ENCODE peak calls at places on chromosomes 12 and 14, in four cellular contexts. W, P, G and B are unnamed samples.

GRCh38 chr12:111404362-111405148 is 1.2 kb upstream of the SH2B3 start:
- DNase-seq in W (peak), P (no peak), G (no peak), B (no peak)

GRCh38 chr12:80053048-80053790 is 46.1 kb upstream of the OTOGL start:
- DNase-seq in W (no peak), P (no peak), G (no peak), B (no peak)

GRCh38 chr14:39102265-39102968 is 618 bp downstream of the SEC23A start:
- DNase-seq in W (no peak), P (no peak), G (peak), B (peak)

GRCh38 chr12:24027352-24027751 is 77.9 kb upstream of the SOX5 start:
- DNase-seq in W (no peak), P (no peak), G (no peak), B (no peak)

GRCh38 chr12:74415633-74416032 is 122.0 kb upstream of the ATXN7L3B start:
- DNase-seq in W (no peak), P (no peak), G (peak), B (no peak)

GRCh38 chr12:123580772-123581171 is 3.6 kb upstream of the TMED2 start:
- DNase-seq in W (no peak), P (no peak), G (no peak), B (no peak)

GRCh38 chr12:110785240-110785639 is 42.5 kb upstream of the PPP1CC start:
- DNase-seq in W (peak), P (no peak), G (no peak), B (no peak)

GRCh38 chr12:67794151-67794550 is 145.6 kb downstream of the DYRK2 start:
- DNase-seq in W (no peak), P (no peak), G (no peak), B (no peak)

GRCh38 chr14:102898298-102898697 is 24.2 kb upstream of the AMN start:
- DNase-seq in W (no peak), P (no peak), G (no peak), B (no peak)

GRCh38 chr12:27870939-27871338 is 90.9 kb upstream of the MANSC4 start:
- DNase-seq in W (no peak), P (no peak), G (no peak), B (no peak)

GRCh38 chr12:13864081-13864673 is 117.2 kb downstream of the GRIN2B start:
- DNase-seq in W (peak), P (peak), G (peak), B (peak)

GRCh38 chr14:78043349-78043748 is 126.8 kb upstream of the NRXN3 start:
- DNase-seq in W (no peak), P (no peak), G (no peak), B (no peak)

GRCh38 chr12:14635776-14636175 is 60.6 kb downstream of the GUCY2C start:
- DNase-seq in W (no peak), P (no peak), G (no peak), B (no peak)

GRCh38 chr14:67365476-67365875 is 5.3 kb downstream of the EIF2S1 start:
- DNase-seq in W (no peak), P (no peak), G (no peak), B (no peak)

GRCh38 chr14:61659582-61659981 is 35.7 kb upstream of the HIF1A start:
- DNase-seq in W (no peak), P (no peak), G (no peak), B (no peak)

GRCh38 chr12:16272222-16272621 is 5.3 kb downstream of the SLC15A5 start:
- DNase-seq in W (no peak), P (no peak), G (no peak), B (no peak)

GRCh38 chr12:119843100-119843499 is 34.0 kb downstream of the CIT start:
- DNase-seq in W (no peak), P (no peak), G (no peak), B (no peak)

GRCh38 chr12:71164166-71164876 is 6.5 kb upstream of the TSPAN8 start:
- DNase-seq in W (no peak), P (no peak), G (no peak), B (no peak)

GRCh38 chr12:19439059-19440018 is at the start of gene AEBP2:
- DNase-seq in W (peak), P (peak), G (peak), B (peak)

GRCh38 chr12:108980831-108981618 is 39.8 kb downstream of the SVOP start:
- DNase-seq in W (no peak), P (no peak), G (no peak), B (no peak)

GRCh38 chr12:98909749-98910148 is 264.7 kb downstream of the APAF1 start:
- DNase-seq in W (no peak), P (no peak), G (no peak), B (no peak)

GRCh38 chr14:65040666-65041433 is 54.2 kb downstream of the FNTB start:
- DNase-seq in W (no peak), P (no peak), G (peak), B (no peak)

GRCh38 chr14:100875861-100876590 is 27.5 kb downstream of the RTL1 start:
- DNase-seq in W (no peak), P (no peak), G (no peak), B (no peak)

GRCh38 chr14:24241829-24242443 is 487 bp downstream of the TINF2 start:
- DNase-seq in W (peak), P (no peak), G (peak), B (peak)

GRCh38 chr14:100346306-100347091 is 23.4 kb downstream of the SLC25A47 start:
- DNase-seq in W (no peak), P (no peak), G (no peak), B (no peak)

GRCh38 chr14:34330846-34331245 is 131.2 kb downstream of the SPTSSA start:
- DNase-seq in W (no peak), P (no peak), G (no peak), B (no peak)

GRCh38 chr12:95204141-95204866 is 13.0 kb downstream of the FGD6 start:
- DNase-seq in W (peak), P (no peak), G (peak), B (no peak)

GRCh38 chr14:51644215-51644969 is 7.3 kb upstream of the FRMD6 start:
- DNase-seq in W (no peak), P (no peak), G (no peak), B (no peak)

GRCh38 chr12:115320967-115321366 is 637.0 kb upstream of the TBX3 start:
- DNase-seq in W (no peak), P (no peak), G (no peak), B (no peak)

GRCh38 chr12:15011162-15011561 is 38.3 kb downstream of the PDE6H start:
- DNase-seq in W (no peak), P (no peak), G (no peak), B (no peak)

GRCh38 chr14:91867316-91867988 is at the start of gene TC2N:
- DNase-seq in W (no peak), P (no peak), G (no peak), B (no peak)

GRCh38 chr14:53109028-53109687 is 44.0 kb downstream of the DDHD1 start:
- DNase-seq in W (no peak), P (peak), G (peak), B (peak)

GRCh38 chr12:47376937-47377336 is 297.2 kb upstream of the AMIGO2 start:
- DNase-seq in W (no peak), P (no peak), G (no peak), B (no peak)

GRCh38 chr12:100141998-100142850 is 450 bp downstream of the BLTP3B start:
- DNase-seq in W (peak), P (no peak), G (peak), B (no peak)

GRCh38 chr12:26777236-26777635 is 55.8 kb downstream of the ITPR2 start:
- DNase-seq in W (no peak), P (no peak), G (no peak), B (no peak)

GRCh38 chr12:117188961-117189724 is 1.1 kb downstream of the FBXO21 start:
- DNase-seq in W (no peak), P (no peak), G (no peak), B (no peak)

GRCh38 chr14:94372021-94372605 is 16.3 kb downstream of the SERPINA1 start:
- DNase-seq in W (no peak), P (no peak), G (no peak), B (no peak)

GRCh38 chr12:105214670-105215375 is 21.2 kb downstream of the APPL2 start:
- DNase-seq in W (no peak), P (no peak), G (no peak), B (no peak)
- TF ChIP-seq SPI1 in W (no peak), P (no peak), G (no peak), B (no peak)

DNA sequence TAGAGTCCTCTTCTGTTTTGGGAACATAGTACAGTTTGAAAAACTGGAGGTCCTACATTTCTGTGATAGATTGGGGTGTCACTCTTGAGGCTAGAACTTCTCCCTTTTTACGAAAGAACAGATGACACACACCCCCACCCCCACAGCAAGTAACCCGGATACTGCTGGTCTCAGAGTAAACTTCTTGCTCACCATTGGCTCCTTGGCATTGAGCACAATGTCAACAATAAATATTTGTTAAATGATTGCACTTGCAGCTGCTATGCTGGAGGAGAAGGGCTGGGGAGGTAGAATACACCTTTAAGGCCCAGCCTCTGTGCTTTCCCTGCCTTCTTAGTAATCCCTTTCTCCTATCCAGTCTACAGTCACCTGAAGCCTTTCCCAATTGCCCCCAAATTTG is 149.8 kb downstream of the TGFB3 start:
- DNase-seq in W (peak), P (no peak), G (peak), B (no peak)
- TF ChIP-seq POLR2AphosphoS5 in W (no peak), P (no peak), G (no peak), B (no peak)

DNA sequence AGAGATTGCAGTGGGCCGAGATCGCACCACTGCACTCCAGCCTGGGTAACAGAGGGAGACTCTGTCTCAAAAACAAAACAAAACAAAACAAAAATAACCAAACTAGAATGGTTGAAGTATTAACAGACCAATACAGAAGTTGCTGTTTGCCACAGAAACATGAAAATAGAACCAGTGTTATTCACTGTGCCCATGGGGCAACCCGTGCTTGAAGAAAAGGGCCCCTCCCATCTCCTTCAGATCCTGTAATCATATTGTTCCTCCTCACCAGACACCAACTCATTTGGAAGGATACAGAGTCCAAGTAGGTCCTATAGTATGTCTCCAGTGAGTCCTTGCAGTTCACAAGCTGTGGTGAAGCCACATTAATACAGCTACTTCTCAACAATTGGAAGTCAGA is 30.9 kb downstream of the SLC35F4 start:
- DNase-seq in W (no peak), P (no peak), G (no peak), B (no peak)
- TF ChIP-seq SPI1 in W (no peak), P (no peak), G (no peak), B (no peak)

GRCh38 chr12:12428961-12429657 is 72.2 kb downstream of the BORCS5 start:
- DNase-seq in W (no peak), P (no peak), G (no peak), B (no peak)

GRCh38 chr12:12428047-12428446 is 71.2 kb downstream of the BORCS5 start:
- DNase-seq in W (no peak), P (no peak), G (no peak), B (no peak)

GRCh38 chr12:12427568-12427967 is 70.7 kb downstream of the BORCS5 start:
- DNase-seq in W (no peak), P (no peak), G (no peak), B (no peak)

GRCh38 chr12:12423367-12423766 is 66.5 kb downstream of the BORCS5 start:
- DNase-seq in W (no peak), P (no peak), G (no peak), B (no peak)

DNA sequence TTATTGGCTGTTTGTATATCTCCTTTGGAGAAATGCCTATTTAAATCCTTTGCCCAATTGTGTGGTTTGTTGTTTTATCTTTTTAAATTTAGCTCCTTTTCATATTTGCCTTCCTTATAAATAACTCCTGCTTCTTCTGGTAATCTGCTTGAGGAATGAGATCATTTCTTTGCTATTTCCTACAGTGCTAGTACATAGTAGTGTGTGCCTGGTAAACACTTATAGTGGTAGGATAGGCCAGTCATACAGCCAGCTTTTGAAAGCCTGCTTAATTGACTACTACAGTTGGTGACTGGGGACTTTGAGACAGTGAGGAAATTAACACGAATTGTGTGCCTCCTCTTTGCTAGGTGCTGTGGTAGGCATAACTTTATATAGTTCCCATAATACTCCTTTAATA is 68.7 kb downstream of the BORCS5 start:
- DNase-seq in W (no peak), P (no peak), G (no peak), B (no peak)
- TF ChIP-seq POLR2AphosphoS5 in W (no peak), P (no peak), G (no peak), B (no peak)

GRCh38 chr14:23145794-23146422 is 26.9 kb upstream of the CEBPE start:
- DNase-seq in W (no peak), P (no peak), G (no peak), B (no peak)
- TF ChIP-seq SPI1 in W (no peak), P (no peak), G (no peak), B (no peak)

DNA sequence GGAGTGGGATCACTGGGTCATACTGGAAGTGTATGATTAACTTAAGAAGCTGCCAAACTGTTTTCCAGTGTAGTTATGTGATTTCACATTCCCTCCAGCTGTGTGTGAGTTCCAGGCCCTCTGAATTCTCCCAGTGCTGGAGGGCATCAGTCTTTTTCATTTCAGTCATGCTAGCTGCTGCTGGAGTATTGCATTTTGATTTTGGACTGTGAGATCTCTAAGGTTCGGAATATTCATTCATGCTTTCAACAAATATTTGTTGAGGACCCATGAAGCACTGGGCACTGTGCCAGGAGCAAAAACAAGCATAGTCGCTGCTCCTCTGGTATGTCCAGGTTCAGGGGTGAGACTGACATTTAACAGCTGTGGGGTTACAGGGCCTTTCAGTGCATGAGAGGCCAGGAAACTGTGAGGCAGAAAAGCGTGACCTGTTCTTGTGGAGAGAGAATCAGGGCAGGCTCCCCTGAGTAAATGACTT is 133.2 kb downstream of the SCARB1 start:
- DNase-seq in W (no peak), P (no peak), G (no peak), B (no peak)
- TF ChIP-seq POLR2AphosphoS5 in W (no peak), P (no peak), G (no peak), B (no peak)

GRCh38 chr12:53170876-53171724 is 9.4 kb upstream of the ZNF740 start:
- DNase-seq in W (peak), P (no peak), G (no peak), B (no peak)
- TF ChIP-seq SPI1 in W (no peak), P (no peak), G (no peak), B (no peak)